ENCODE peak calls at places on chromosomes 11 and 22, in five cellular contexts. N is activated T-cell treated with anti-CD3 and anti-CD28 coated beads for 1 hour; J is EH; I is HEK293T; O is stimulated activated CD8-positive, alpha-beta memory T cell treated with anti-CD3 and anti-CD28 coated beads, Interleukin-15, amount 100 ng/mL, for 4 hours. M is an unnamed sample.

GRCh38 chr11:107583629-107584195 is 7.2 kb upstream of the ELMOD1 start:
- DNase-seq in N (no peak), J (peak; percentile 39), I (no peak), O (no peak), M (no peak)

GRCh38 chr22:49730656-49731055 is 97.0 kb downstream of the BRD1 start:
- DNase-seq in N (no peak), J (no peak), I (no peak), O (no peak), M (no peak)

GRCh38 chr11:11540157-11540556 is 81.6 kb downstream of the GALNT18 start:
- DNase-seq in N (no peak), J (no peak), I (no peak), O (no peak), M (no peak)

GRCh38 chr11:34898474-34898873 is 17.7 kb downstream of the APIP start:
- DNase-seq in N (no peak), J (no peak), I (no peak), O (no peak), M (no peak)

GRCh38 chr22:26763633-26764295 is 106.4 kb downstream of the MIAT start:
- DNase-seq in N (no peak), J (peak; percentile 87), I (no peak), O (no peak), M (no peak)

GRCh38 chr11:61277973-61278565 is 17.0 kb downstream of the VWCE start:
- DNase-seq in N (no peak), J (no peak), I (no peak), O (no peak), M (no peak)

GRCh38 chr22:44448271-44448780 is 49.7 kb downstream of the RTL6 start:
- DNase-seq in N (no peak), J (peak; percentile 98), I (no peak), O (no peak), M (no peak)

GRCh38 chr11:2421226-2421994 is 20.9 kb downstream of the TSSC4 start:
- DNase-seq in N (no peak), J (no peak), I (no peak), O (no peak), M (no peak)

GRCh38 chr11:119990306-119991021 is 147.4 kb downstream of the TRIM29 start:
- DNase-seq in N (no peak), J (peak; percentile 5), I (no peak), O (no peak), M (no peak)

GRCh38 chr11:119516060-119516459 is 93.1 kb upstream of the THY1 start:
- DNase-seq in N (no peak), J (no peak), I (no peak), O (no peak), M (no peak)

GRCh38 chr22:29641052-29641780 is 37.8 kb downstream of the NF2 start:
- DNase-seq in N (no peak), J (peak; percentile 84), I (peak; percentile 71), O (no peak), M (no peak)

GRCh38 chr22:35540600-35541253 is at the start of gene RASD2:
- DNase-seq in N (peak; percentile 7), J (peak; percentile 82), I (peak; percentile 61), O (peak; percentile 18), M (no peak)

GRCh38 chr22:30201970-30202369 is 44.6 kb downstream of the LIF start:
- DNase-seq in N (no peak), J (peak; percentile 73), I (no peak), O (no peak), M (no peak)

GRCh38 chr11:103234974-103235373 is 125.7 kb downstream of the DYNC2H1 start:
- DNase-seq in N (no peak), J (peak; percentile 86), I (no peak), O (no peak), M (no peak)

GRCh38 chr11:19432370-19433163 is 191.8 kb upstream of the E2F8 start:
- DNase-seq in N (no peak), J (peak; percentile 91), I (no peak), O (no peak), M (no peak)

GRCh38 chr22:50542416-50542927 is 3.2 kb upstream of the KLHDC7B start:
- DNase-seq in N (no peak), J (no peak), I (no peak), O (no peak), M (no peak)

GRCh38 chr22:41565403-41566054 is 4.7 kb downstream of the CSDC2 start:
- DNase-seq in N (no peak), J (peak; percentile 94), I (no peak), O (no peak), M (no peak)

GRCh38 chr11:122173074-122173450 is 57.0 kb upstream of the BLID start:
- DNase-seq in N (no peak), J (no peak), I (no peak), O (no peak), M (no peak)

GRCh38 chr22:36286096-36286957 is 33.4 kb downstream of the APOL1 start:
- DNase-seq in N (peak; percentile 68), J (peak; percentile 75), I (peak; percentile 96), O (peak; percentile 29), M (no peak)

GRCh38 chr11:117970400-117971024 is 15.7 kb upstream of the IL10RA start:
- DNase-seq in N (no peak), J (no peak), I (no peak), O (no peak), M (no peak)

GRCh38 chr11:75577198-75577597 is 15.1 kb downstream of the SERPINH1 start:
- DNase-seq in N (peak; percentile 64), J (peak; percentile 61), I (peak; percentile 79), O (peak; percentile 24), M (no peak)

GRCh38 chr22:24120029-24120428 is 61.3 kb upstream of the SUSD2 start:
- DNase-seq in N (no peak), J (no peak), I (no peak), O (no peak), M (no peak)

GRCh38 chr22:42813501-42813900 is 43.6 kb downstream of the ARFGAP3 start:
- DNase-seq in N (no peak), J (no peak), I (no peak), O (no peak), M (no peak)

M was measured in cortex of kidney.